ENCODE peak calls at places on chromosome 22, in seven cellular contexts. P is fibroblast of lung, X is neuronal stem cell, D is trophoblast cell, A is A549, L is neural progenitor cell, I is PC-3. E is an unnamed sample.

GRCh38 chr22:22245935-22246525 is 1.4 kb downstream of the VPREB1 start:
- DNase-seq in D (no peak), A (no peak), X (no peak), P (no peak), I (no peak), L (no peak), E (no peak)

GRCh38 chr22:17858033-17858432 is 83.8 kb upstream of the BID start:
- DNase-seq in A (no peak), D (no peak), L (no peak), I (no peak), X (no peak), P (no peak), E (peak)

GRCh38 chr22:26324150-26324549 is 104.9 kb upstream of the ASPHD2 start:
- DNase-seq in I (no peak), P (no peak), A (no peak), L (no peak), X (no peak), D (no peak), E (no peak)

GRCh38 chr22:24845036-24845918 is 39.3 kb downstream of the SGSM1 start:
- DNase-seq in A (peak), P (peak), L (no peak), X (no peak), D (peak), I (peak), E (no peak)

GRCh38 chr22:47299211-47299878 is 536.9 kb downstream of the TBC1D22A start:
- DNase-seq in A (no peak), X (no peak), D (no peak), L (no peak), P (no peak), I (no peak), E (no peak)

GRCh38 chr22:46462726-46463371 is 74.6 kb downstream of the CELSR1 start:
- DNase-seq in X (no peak), L (no peak), A (peak), D (peak), I (peak), P (peak), E (peak)

GRCh38 chr22:19067696-19068348 is 54.4 kb downstream of the DGCR2 start:
- DNase-seq in X (no peak), A (no peak), D (no peak), P (no peak), L (no peak), I (no peak), E (no peak)

GRCh38 chr22:25650834-25651233 is 86.4 kb downstream of the GRK3 start:
- DNase-seq in I (no peak), X (no peak), P (no peak), L (no peak), D (no peak), A (no peak), E (no peak)

GRCh38 chr22:47957649-47958048 is 1195.2 kb downstream of the TBC1D22A start:
- DNase-seq in X (no peak), D (no peak), A (no peak), L (no peak), I (no peak), P (no peak), E (no peak)

GRCh38 chr22:36881504-36882245 is 20.9 kb downstream of the NCF4 start:
- DNase-seq in L (no peak), I (no peak), P (peak), A (no peak), X (no peak), D (no peak), E (no peak)

GRCh38 chr22:30310881-30311771 is 15.6 kb downstream of the TBC1D10A start:
- DNase-seq in I (peak), D (no peak), X (no peak), A (no peak), L (no peak), P (peak), E (no peak)

GRCh38 chr22:30239421-30240405 is 6.8 kb downstream of the LIF start:
- DNase-seq in A (no peak), X (no peak), L (no peak), D (no peak), P (no peak), I (no peak), E (no peak)

GRCh38 chr22:31106651-31107205 is 640 bp downstream of the SELENOM start:
- DNase-seq in X (no peak), D (peak), P (peak), I (no peak), A (peak), L (no peak), E (no peak)

GRCh38 chr22:22745225-22746060 is 101.0 kb downstream of the GGTLC2 start:
- DNase-seq in I (peak), L (peak), P (no peak), X (peak), D (peak), A (peak), E (no peak)

GRCh38 chr22:47198801-47199251 is 436.4 kb downstream of the TBC1D22A start:
- DNase-seq in A (no peak), P (no peak), D (no peak), L (no peak), X (no peak), I (no peak), E (no peak)

GRCh38 chr22:35313311-35314121 is 13.8 kb downstream of the TOM1 start:
- DNase-seq in P (peak), X (no peak), L (no peak), D (peak), I (peak), A (peak), E (no peak)
- H3K4me2 ChIP-seq in P (peak), X (no peak), L (no peak), D (no peak), I (no peak), A (peak), E (no peak)

GRCh38 chr22:32144875-32145274 is 14.2 kb downstream of the C22orf42 start:
- DNase-seq in A (no peak), L (no peak), X (no peak), P (no peak), D (peak), I (no peak), E (no peak)
- H3K4me2 ChIP-seq in A (no peak), L (no peak), X (no peak), P (no peak), D (no peak), I (no peak), E (no peak)

DNA sequence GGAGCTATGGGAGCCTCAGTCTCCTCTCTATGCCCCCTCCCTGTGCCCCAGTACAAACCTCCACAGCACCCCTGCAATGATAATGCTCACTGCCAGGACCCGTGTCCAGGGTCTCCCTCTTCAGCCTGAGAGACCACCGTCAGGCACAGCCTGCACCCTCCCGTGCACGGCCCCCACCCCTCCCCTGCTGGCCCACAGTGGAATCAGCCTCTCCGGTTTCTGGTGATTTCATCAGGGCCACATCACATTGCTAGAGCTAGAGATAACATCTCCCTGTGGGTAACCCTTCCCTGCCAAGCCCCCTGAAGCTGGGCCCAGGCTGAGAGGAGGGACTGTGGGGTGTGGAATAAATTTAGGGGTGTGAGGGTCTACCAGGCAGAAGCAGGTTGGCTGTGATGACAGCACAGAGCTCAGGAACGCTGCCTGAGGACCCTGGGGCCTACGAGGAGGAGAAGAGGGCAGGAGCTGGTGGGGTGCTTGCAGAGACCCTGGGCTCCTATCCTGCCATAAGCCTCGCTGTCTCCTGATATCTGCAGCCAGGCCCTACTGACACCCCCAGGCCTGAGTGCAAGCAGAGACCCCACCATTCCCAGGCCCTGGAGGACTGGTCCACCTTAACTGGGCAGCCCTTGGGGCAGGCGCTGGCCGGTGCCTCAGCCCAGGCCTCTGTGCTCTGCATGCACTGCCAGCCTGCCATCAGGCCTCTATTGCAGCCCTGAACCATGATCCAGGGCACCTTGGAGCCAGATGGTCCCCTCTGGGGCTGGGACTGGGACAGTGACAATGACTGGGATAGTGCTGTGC is at the start of gene KLHDC7B:
- DNase-seq in A (no peak), L (no peak), X (no peak), P (no peak), I (no peak), D (peak), E (no peak)
- H3K4me2 ChIP-seq in A (peak), L (no peak), X (no peak), P (no peak), I (no peak), D (no peak), E (peak)

DNA sequence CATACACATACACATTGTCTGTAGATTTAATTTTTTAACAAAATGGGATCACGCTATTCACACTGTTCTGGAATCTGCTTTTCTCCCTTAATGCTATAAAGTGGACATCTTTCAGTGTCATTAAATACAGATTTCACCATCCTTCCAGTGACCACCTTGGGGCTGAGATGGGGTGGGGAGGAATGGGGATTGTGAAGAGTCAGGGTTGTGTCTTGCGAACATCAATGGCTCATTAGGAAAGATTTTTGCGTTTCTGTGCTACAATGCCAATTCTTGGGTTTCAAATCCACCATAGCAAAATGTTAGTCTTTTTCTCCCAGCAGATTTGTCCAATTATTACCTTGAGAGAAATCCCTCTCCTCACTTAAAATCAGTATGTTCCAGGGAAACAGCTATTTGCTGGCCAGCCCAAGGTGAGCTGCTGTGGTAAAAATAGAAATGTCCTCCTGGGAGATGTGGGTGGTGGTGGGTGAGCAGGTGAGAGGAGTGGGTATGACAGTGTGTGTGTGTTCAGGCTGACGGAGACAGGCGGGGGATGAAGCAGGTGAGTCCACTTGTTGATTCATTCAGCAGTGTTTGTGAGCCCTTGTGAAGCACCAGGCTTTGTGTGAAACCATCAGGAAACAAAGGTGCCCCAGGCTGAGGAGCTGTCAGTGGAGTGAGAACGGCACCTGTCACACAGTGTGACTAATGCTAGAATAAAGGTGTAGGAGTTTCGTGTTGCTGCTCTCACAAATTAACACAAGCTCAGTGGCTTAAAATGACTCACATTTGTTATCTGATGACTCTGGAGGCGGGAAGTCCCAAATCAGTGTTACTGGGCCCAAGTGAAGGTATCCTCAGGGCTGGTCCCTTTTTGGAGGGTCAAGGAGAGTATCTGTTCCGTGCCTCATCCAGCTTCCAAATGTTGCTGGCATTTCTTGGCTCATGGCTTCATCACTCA is 1.7 kb upstream of the CBX6 start:
- DNase-seq in X (no peak), A (no peak), L (no peak), P (no peak), D (peak), I (peak), E (peak)
- H3K4me2 ChIP-seq in X (no peak), A (peak), L (peak), P (peak), D (no peak), I (peak), E (peak)

GRCh38 chr22:33470456-33470855 is 412.3 kb upstream of the SYN3 start:
- DNase-seq in X (no peak), A (no peak), D (no peak), L (no peak), I (no peak), P (no peak), E (no peak)
- H3K4me2 ChIP-seq in X (no peak), A (no peak), D (no peak), L (no peak), I (no peak), P (no peak), E (no peak)

DNA sequence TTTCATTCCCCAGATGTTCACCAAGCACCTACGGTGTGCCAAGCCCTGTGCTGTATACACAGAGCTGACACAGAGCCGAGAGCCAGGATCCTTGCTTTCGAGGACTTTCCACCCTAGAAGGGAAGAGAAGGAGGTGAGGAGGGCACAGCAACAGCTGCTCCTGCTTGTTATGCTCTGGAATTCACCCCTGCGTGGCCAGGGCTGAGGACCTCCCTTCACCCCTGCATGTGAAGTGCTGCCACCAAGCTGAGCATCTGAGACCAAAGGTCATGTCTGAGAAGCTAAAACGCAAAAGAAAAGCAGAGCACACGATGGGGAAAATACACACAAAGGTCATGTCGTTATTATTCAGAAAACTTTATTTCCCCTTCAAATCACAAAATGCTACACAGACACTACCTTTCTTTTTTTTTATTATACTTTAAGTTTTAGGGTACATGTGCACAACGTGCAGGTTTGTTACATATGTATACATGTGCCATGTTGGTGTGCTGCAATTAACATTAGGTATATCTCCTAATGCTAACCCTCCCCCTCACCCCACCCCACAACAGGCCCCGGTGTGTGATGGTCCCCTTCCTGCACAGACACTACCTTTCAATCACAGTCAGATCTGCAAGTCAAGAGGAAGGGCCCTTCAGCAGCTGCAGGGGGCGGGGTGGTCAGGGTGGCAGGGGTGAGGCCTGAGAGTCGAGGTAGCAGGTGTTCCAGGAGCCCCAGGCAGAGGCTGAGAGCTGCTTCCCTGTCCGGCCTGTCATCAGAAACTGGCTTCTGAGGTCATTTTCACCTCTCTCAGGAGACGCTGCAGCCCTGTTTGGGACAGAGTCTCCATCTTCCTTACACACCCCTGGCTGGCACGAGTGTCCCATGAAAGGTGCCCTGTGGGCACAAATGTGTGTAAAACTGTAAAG is 40.1 kb upstream of the PRR5 start:
- DNase-seq in L (no peak), I (no peak), X (no peak), A (no peak), P (no peak), D (no peak), E (no peak)
- H3K4me2 ChIP-seq in L (no peak), I (no peak), X (no peak), A (no peak), P (no peak), D (no peak), E (no peak)

GRCh38 chr22:28759861-28760560 is 12.5 kb upstream of the CCDC117 start:
- DNase-seq in A (peak), L (peak), D (no peak), P (peak), I (no peak), X (no peak), E (no peak)
- H3K4me2 ChIP-seq in A (peak), L (peak), D (no peak), P (no peak), I (no peak), X (no peak), E (no peak)

GRCh38 chr22:42162728-42163489 is 32.3 kb upstream of the CYP2D6 start:
- DNase-seq in D (no peak), X (no peak), P (no peak), A (no peak), L (no peak), I (no peak), E (peak)

GRCh38 chr22:42160251-42160650 is 29.6 kb upstream of the CYP2D6 start:
- DNase-seq in X (no peak), A (no peak), L (no peak), I (no peak), P (no peak), D (no peak), E (no peak)

GRCh38 chr22:42163515-42163914 is 32.9 kb upstream of the CYP2D6 start:
- DNase-seq in D (no peak), P (no peak), A (no peak), L (no peak), I (no peak), X (no peak), E (no peak)

GRCh38 chr22:42158456-42159132 is 28.0 kb upstream of the CYP2D6 start:
- DNase-seq in L (no peak), A (no peak), I (no peak), D (no peak), X (no peak), P (no peak), E (no peak)

DNA sequence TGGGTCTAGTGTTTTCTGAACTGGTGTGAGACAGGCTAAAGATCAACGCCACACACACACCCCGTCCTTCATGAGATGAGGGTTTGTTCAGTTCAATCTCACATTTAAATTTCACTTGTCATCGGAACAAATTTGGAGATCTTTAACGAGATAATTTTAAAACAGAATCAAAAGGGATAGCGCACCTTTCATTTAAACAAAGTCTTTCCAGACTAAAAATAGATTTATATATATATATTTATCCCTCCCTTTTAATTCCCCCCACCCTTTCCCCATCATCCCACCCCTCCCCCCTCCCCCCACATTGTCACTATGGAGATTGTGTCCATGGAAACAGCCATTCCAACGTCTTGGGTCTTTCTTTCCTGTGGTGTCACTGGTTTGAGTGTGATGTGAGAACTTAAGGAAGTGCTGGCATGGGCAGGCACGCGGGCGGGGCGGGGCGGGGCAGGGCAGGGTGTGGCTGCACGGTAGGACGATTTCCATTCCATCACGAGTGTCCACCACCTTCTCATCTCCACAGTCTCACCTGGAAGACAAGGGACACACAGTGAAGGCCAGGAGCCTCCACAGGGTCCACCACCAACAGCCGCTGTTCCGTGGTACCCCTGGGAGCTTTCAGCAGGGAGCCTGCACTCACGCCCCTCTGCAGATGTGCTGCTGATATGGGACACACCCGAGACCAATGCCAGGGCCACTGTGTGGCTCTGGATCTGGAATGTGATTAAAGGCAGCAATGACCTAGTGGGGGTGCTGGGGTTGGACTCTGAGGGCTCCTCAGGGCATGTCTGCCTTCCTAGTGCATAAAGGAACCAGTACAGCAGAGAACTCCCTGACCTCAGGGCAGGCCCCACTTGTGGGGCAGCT is 30.5 kb upstream of the CYP2D6 start:
- DNase-seq in D (no peak), X (no peak), P (no peak), A (peak), I (peak), L (no peak), E (no peak)
- H3K4me2 ChIP-seq in D (no peak), X (no peak), P (no peak), A (peak), I (no peak), L (no peak), E (no peak)

E was measured in keratinocyte.